ENCODE peak calls at places on chromosomes 2 and 18, in nine cellular contexts. E is HCT116, Y is colonic mucosa, R is neural progenitor cell, H is breast epithelium, N is endothelial cell of umbilical vein, W is left ventricle myocardium inferior, I is ovary, J is IMR-90. X is an unnamed sample.

GRCh38 chr2:198660491-198660890 is 797.2 kb downstream of the SATB2 start:
- DNase-seq in J (peak; percentile 35), E (no peak), R (no peak), I (no peak), W (no peak), N (no peak), Y (no peak), H (no peak), X (no peak)

GRCh38 chr2:22801071-22801470 is 583.9 kb upstream of the KLHL29 start:
- DNase-seq in H (no peak), E (no peak), N (no peak), W (no peak), I (no peak), Y (no peak), J (no peak), R (no peak), X (no peak)

GRCh38 chr2:206086683-206087350 is 843 bp upstream of the INO80D start:
- DNase-seq in N (peak; percentile 60), W (no peak), E (no peak), J (no peak), I (no peak), H (no peak), Y (no peak), R (no peak), X (no peak)

GRCh38 chr2:149732001-149732685 is 144.6 kb upstream of the MMADHC start:
- DNase-seq in J (peak; percentile 54), W (no peak), R (no peak), I (no peak), Y (peak; percentile 84), N (no peak), H (no peak), E (no peak), X (peak; percentile 74)

GRCh38 chr18:67135981-67136380 is 380.5 kb downstream of the DSEL start:
- DNase-seq in R (no peak), E (no peak), H (no peak), Y (no peak), N (no peak), J (no peak), W (no peak), I (no peak), X (no peak)

GRCh38 chr18:35717182-35717581 is 135.6 kb downstream of the GALNT1 start:
- DNase-seq in W (no peak), N (no peak), R (no peak), E (no peak), Y (no peak), J (no peak), I (no peak), H (no peak), X (no peak)

GRCh38 chr18:57231846-57232245 is 85.0 kb downstream of the BOD1L2 start:
- DNase-seq in N (no peak), W (no peak), Y (no peak), E (no peak), R (no peak), I (no peak), J (no peak), H (no peak), X (no peak)

GRCh38 chr2:214005337-214005736 is 405.5 kb upstream of the VWC2L start:
- DNase-seq in W (no peak), H (no peak), N (peak; percentile 22), Y (no peak), E (no peak), J (peak; percentile 24), R (no peak), I (no peak), X (no peak)

GRCh38 chr2:240573071-240573515 is 4.8 kb downstream of the RNPEPL1 start:
- DNase-seq in I (peak; percentile 19), E (no peak), Y (no peak), H (no peak), N (no peak), R (no peak), J (no peak), W (peak; percentile 13), X (no peak)

GRCh38 chr18:23067236-23067635 is 68.0 kb upstream of the CABLES1 start:
- DNase-seq in Y (no peak), W (no peak), I (no peak), E (no peak), R (no peak), N (no peak), H (no peak), J (peak; percentile 7), X (no peak)

GRCh38 chr2:174764281-174765063 is at the start of gene CHRNA1:
- DNase-seq in W (no peak), J (peak; percentile 84), I (no peak), N (peak; percentile 49), Y (no peak), H (no peak), E (no peak), R (no peak), X (no peak)

GRCh38 chr18:70234667-70235459 is 29.4 kb upstream of the RTTN start:
- DNase-seq in J (peak; percentile 62), E (no peak), H (no peak), Y (no peak), W (no peak), R (no peak), I (no peak), N (peak; percentile 12), X (no peak)

GRCh38 chr2:28452534-28453081 is 43.3 kb upstream of the PLB1 start:
- DNase-seq in I (peak; percentile 81), W (peak; percentile 74), E (peak; percentile 32), J (peak; percentile 27), R (peak; percentile 80), Y (peak; percentile 85), H (peak; percentile 78), N (peak; percentile 58), X (peak; percentile 51)

GRCh38 chr2:158772306-158773078 is 22.6 kb upstream of the DAPL1 start:
- DNase-seq in E (no peak), I (no peak), Y (no peak), W (no peak), J (no peak), H (no peak), N (no peak), R (no peak), X (no peak)

GRCh38 chr2:98560256-98560771 is 48.0 kb downstream of the COA5 start:
- DNase-seq in E (no peak), N (peak; percentile 2), H (no peak), I (peak; percentile 46), R (no peak), J (peak; percentile 96), Y (no peak), W (peak; percentile 52), X (peak; percentile 78)

GRCh38 chr2:65550246-65550645 is 117.8 kb upstream of the SPRED2 start:
- DNase-seq in N (no peak), I (no peak), W (no peak), E (no peak), H (no peak), J (no peak), Y (no peak), R (peak; percentile 15), X (no peak)

GRCh38 chr2:65548571-65549261 is 116.3 kb upstream of the SPRED2 start:
- DNase-seq in Y (no peak), J (peak; percentile 24), W (no peak), R (no peak), E (no peak), N (no peak), H (no peak), I (no peak), X (no peak)

GRCh38 chr2:65545818-65546217 is 113.4 kb upstream of the SPRED2 start:
- DNase-seq in I (no peak), W (no peak), Y (no peak), R (no peak), N (peak; percentile 68), E (no peak), H (no peak), J (peak; percentile 10), X (peak; percentile 42)

GRCh38 chr2:65549262-65550036 is 117.0 kb upstream of the SPRED2 start:
- DNase-seq in W (no peak), E (no peak), J (no peak), N (no peak), I (no peak), R (no peak), H (no peak), Y (no peak), X (no peak)

GRCh38 chr2:65546406-65546805 is 114.0 kb upstream of the SPRED2 start:
- DNase-seq in Y (no peak), E (no peak), R (no peak), N (no peak), W (no peak), J (no peak), H (no peak), I (no peak), X (no peak)
- H3K27ac ChIP-seq in Y (no peak overlapping the region), E (no peak overlapping the region), R (no peak overlapping the region), N (no peak overlapping the region), W (peak overlapping the region; percentile 69), J (no peak overlapping the region), H (peak overlapping the region; percentile 43), I (no peak overlapping the region), X (no peak overlapping the region)

DNA sequence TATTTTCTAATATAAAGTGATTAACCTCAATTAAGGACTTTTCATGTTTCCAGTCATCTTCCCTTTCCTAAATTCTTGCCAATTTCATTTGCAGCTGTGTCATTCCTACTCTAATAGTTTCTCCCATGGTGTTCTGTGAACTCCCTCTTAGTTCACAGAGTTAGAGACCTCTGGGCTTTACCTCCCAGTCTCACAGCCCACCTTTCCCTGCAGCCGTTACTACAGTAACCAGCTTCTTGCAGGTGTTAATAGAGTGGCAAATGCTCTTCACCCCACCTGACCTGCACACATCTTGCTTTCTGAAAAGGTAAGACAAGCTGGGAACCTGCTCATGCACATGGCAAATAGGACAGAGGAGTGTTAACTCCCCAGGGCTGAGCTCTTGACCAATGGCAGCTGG is 250.1 kb downstream of the FBXO15 start:
- DNase-seq in I (no peak), N (no peak), E (no peak), H (no peak), Y (no peak), R (no peak), W (no peak), J (no peak), X (no peak)
- TF ChIP-seq CTCF in I (no peak), N (no peak), E (no peak), H (no peak), Y (no peak), R (no peak), W (no peak), J (no peak), X (no peak)

DNA sequence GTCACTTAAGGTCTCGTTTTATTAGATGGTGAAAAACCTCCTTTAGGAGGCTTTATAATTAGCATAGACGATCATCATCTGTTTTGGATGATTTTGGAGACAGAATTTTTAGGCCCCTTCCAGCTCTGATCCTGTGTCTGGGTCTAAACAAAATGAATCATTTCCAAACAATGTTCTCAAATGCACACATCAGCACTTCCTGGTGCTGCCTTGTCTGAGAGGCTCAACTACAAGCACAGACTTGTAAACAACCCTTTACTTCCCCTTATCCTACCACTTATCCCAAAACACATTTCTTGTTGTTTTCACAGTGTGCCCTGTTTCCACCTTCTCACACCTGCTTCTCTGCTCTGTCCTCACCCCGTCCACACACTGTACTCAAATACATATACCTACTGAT is 71.3 kb upstream of the COL3A1 start:
- DNase-seq in N (peak; percentile 68), J (peak; percentile 50), H (no peak), E (no peak), I (no peak), W (no peak), Y (no peak), R (no peak), X (peak; percentile 35)
- H3K27ac ChIP-seq in N (peak overlapping the region; percentile 18), J (peak overlapping the region; percentile 40), H (peak overlapping the region; percentile 77), E (no peak overlapping the region), I (no peak overlapping the region), W (no peak overlapping the region), Y (no peak overlapping the region), R (no peak overlapping the region), X (no peak overlapping the region)

GRCh38 chr2:36750101-36750500 is 53.6 kb downstream of the VIT start:
- DNase-seq in J (no peak), I (no peak), W (no peak), R (no peak), H (no peak), E (no peak), N (no peak), Y (no peak), X (no peak)
- TF ChIP-seq CTCF in J (no peak), I (no peak), W (no peak), R (no peak), H (no peak), E (no peak), N (no peak), Y (no peak), X (no peak)

X was measured in RWPE1.